ENCODE peak calls at places on chromosomes 6 and 20, in seven cellular contexts. One of them, this sample, is unnamed.

GRCh38 chr20:36666181-36666740 is 20.3 kb upstream of the SLA2 start:
- DNase-seq in astrocyte of the cerebellum: no peak
- DNase-seq in nephron progenitor cell: no peak
- DNase-seq in neural crest cell: no peak
- DNase-seq in B cell: no peak
- DNase-seq in LNCaP clone FGC: no peak
- DNase-seq in upper lobe of right lung: no peak
- DNase-seq in this sample: peak

GRCh38 chr6:28134015-28134414 is 7.7 kb upstream of the ZKSCAN8 start:
- DNase-seq in neural crest cell: peak
- DNase-seq in astrocyte of the cerebellum: no peak
- DNase-seq in nephron progenitor cell: no peak
- DNase-seq in LNCaP clone FGC: no peak
- DNase-seq in upper lobe of right lung: no peak
- DNase-seq in B cell: no peak
- DNase-seq in this sample: peak

GRCh38 chr20:53163486-53163885 is 191.3 kb downstream of the TSHZ2 start:
- DNase-seq in nephron progenitor cell: no peak
- DNase-seq in upper lobe of right lung: no peak
- DNase-seq in neural crest cell: no peak
- DNase-seq in B cell: no peak
- DNase-seq in LNCaP clone FGC: no peak
- DNase-seq in astrocyte of the cerebellum: peak
- DNase-seq in this sample: no peak

GRCh38 chr20:59752704-59753460 is 148.5 kb downstream of the PHACTR3 start:
- DNase-seq in B cell: no peak
- DNase-seq in nephron progenitor cell: no peak
- DNase-seq in neural crest cell: no peak
- DNase-seq in upper lobe of right lung: no peak
- DNase-seq in LNCaP clone FGC: no peak
- DNase-seq in astrocyte of the cerebellum: no peak
- DNase-seq in this sample: no peak

GRCh38 chr6:144334150-144334708 is 49.1 kb downstream of the UTRN start:
- DNase-seq in upper lobe of right lung: peak
- DNase-seq in LNCaP clone FGC: no peak
- DNase-seq in nephron progenitor cell: no peak
- DNase-seq in neural crest cell: no peak
- DNase-seq in B cell: peak
- DNase-seq in astrocyte of the cerebellum: no peak
- DNase-seq in this sample: no peak

GRCh38 chr6:22657341-22657985 is 88.1 kb downstream of the HDGFL1 start:
- DNase-seq in astrocyte of the cerebellum: peak
- DNase-seq in LNCaP clone FGC: no peak
- DNase-seq in nephron progenitor cell: no peak
- DNase-seq in upper lobe of right lung: no peak
- DNase-seq in neural crest cell: no peak
- DNase-seq in B cell: no peak
- DNase-seq in this sample: no peak

GRCh38 chr6:17714879-17715860 is 8.4 kb upstream of the NUP153 start:
- DNase-seq in nephron progenitor cell: no peak
- DNase-seq in LNCaP clone FGC: no peak
- DNase-seq in B cell: no peak
- DNase-seq in upper lobe of right lung: no peak
- DNase-seq in astrocyte of the cerebellum: peak
- DNase-seq in neural crest cell: no peak
- DNase-seq in this sample: peak

GRCh38 chr6:57248311-57248895 is 26.3 kb upstream of the RAB23 start:
- DNase-seq in astrocyte of the cerebellum: no peak
- DNase-seq in nephron progenitor cell: no peak
- DNase-seq in neural crest cell: no peak
- DNase-seq in upper lobe of right lung: no peak
- DNase-seq in B cell: no peak
- DNase-seq in LNCaP clone FGC: no peak
- DNase-seq in this sample: no peak

GRCh38 chr6:89412071-89413005 is at the start of gene RRAGD:
- DNase-seq in LNCaP clone FGC: peak
- DNase-seq in astrocyte of the cerebellum: no peak
- DNase-seq in nephron progenitor cell: peak
- DNase-seq in B cell: peak
- DNase-seq in neural crest cell: peak
- DNase-seq in upper lobe of right lung: peak
- DNase-seq in this sample: no peak

GRCh38 chr20:47809561-47809960 is 24.3 kb upstream of the SULF2 start:
- DNase-seq in nephron progenitor cell: no peak
- DNase-seq in upper lobe of right lung: no peak
- DNase-seq in LNCaP clone FGC: no peak
- DNase-seq in astrocyte of the cerebellum: no peak
- DNase-seq in neural crest cell: peak
- DNase-seq in B cell: no peak
- DNase-seq in this sample: no peak

GRCh38 chr6:37051138-37052026 is 45.9 kb downstream of the FGD2 start:
- DNase-seq in B cell: peak
- DNase-seq in upper lobe of right lung: peak
- DNase-seq in nephron progenitor cell: peak
- DNase-seq in neural crest cell: peak
- DNase-seq in astrocyte of the cerebellum: peak
- DNase-seq in LNCaP clone FGC: peak
- DNase-seq in this sample: peak

GRCh38 chr6:46648869-46649488 is 3.6 kb downstream of the CYP39A1 start:
- DNase-seq in B cell: no peak
- DNase-seq in upper lobe of right lung: no peak
- DNase-seq in neural crest cell: no peak
- DNase-seq in astrocyte of the cerebellum: no peak
- DNase-seq in LNCaP clone FGC: peak
- DNase-seq in nephron progenitor cell: no peak
- DNase-seq in this sample: peak

GRCh38 chr6:132147530-132148011 is 196.4 kb upstream of the CCN2 start:
- DNase-seq in nephron progenitor cell: no peak
- DNase-seq in upper lobe of right lung: no peak
- DNase-seq in neural crest cell: no peak
- DNase-seq in B cell: no peak
- DNase-seq in astrocyte of the cerebellum: peak
- DNase-seq in LNCaP clone FGC: no peak
- DNase-seq in this sample: peak

DNA sequence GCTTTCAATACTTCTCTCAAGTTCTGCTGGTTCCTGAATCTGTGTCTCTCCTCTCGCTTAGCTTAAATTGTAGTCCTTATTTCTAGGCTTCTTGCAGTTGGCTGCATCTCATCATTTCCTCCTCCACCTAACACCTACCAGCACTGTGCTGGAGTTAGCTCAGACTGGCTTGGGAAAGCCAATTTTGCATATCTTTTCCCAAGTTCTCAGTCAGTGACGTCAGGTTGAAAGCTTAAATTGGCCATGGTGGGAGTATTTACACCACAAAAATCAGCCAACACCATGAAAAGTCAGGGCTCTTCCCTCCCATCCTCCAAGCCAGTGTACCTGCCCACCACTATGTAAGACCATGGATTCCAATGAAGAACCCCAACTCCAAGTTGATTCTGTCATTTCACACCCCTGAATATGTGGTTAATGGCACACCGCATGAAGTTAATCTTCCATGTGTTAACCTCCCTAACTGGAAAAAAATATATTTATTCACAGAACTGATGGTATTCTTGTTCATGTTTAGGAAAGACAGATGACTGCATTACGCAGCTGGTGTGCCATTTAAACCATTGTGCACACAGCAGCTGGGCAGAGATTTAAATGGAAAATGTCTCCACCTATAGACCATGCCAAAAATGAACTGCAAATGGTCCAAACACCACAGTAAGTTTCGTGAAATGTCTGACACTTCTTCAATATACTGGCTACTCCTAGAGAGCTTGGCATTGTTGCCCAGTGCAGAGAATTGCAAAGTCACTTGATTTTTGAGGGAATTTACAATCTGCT is 274.1 kb upstream of the MAP3K7 start:
- DNase-seq in B cell: no peak
- DNase-seq in neural crest cell: no peak
- DNase-seq in LNCaP clone FGC: no peak
- DNase-seq in nephron progenitor cell: no peak
- DNase-seq in upper lobe of right lung: no peak
- DNase-seq in astrocyte of the cerebellum: no peak
- DNase-seq in this sample: no peak
- TF ChIP-seq CTCF in B cell: no peak
- TF ChIP-seq CTCF in neural crest cell: peak
- TF ChIP-seq CTCF in LNCaP clone FGC: peak
- TF ChIP-seq CTCF in nephron progenitor cell: peak
- TF ChIP-seq CTCF in upper lobe of right lung: no peak
- TF ChIP-seq CTCF in astrocyte of the cerebellum: no peak
- TF ChIP-seq CTCF in this sample: no peak

DNA sequence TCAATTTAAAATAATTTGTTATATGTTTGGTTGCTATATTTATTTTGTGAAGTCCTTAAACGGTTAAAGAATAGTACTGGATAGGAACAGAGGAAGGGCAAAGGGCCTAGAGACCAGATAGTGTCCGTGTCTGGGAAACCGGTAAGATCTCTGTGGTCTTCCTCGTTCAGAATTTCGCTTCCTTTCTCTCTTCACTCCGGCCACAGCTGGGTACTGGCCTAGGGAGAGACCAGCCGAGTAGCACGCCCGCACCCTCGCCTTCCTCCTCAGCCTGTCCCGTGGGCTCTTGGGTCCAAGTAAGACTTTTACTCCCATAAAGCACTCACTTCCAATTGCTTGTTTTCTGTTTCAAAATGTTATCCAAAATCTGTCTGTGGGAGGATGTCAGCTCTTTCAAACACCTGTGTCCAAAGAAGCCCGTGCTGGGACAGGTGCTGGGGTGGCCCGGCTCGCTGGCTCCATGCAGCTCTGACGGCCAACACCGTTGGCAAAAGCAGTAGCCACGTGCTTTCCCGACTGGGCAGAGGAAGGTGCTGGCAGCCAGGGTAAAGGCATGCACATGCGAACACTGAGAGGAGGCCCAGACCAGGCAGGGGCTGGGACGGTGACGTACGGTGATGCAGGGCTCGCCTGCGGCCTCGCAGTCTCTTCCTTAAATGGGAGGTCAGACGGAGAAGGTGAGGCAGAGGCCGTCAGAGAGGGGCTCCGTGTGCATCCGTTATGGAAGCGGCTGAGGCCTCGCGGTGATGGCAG is 112.2 kb downstream of the IRF4 start:
- DNase-seq in B cell: no peak
- DNase-seq in nephron progenitor cell: no peak
- DNase-seq in LNCaP clone FGC: no peak
- DNase-seq in astrocyte of the cerebellum: no peak
- DNase-seq in upper lobe of right lung: no peak
- DNase-seq in neural crest cell: no peak
- DNase-seq in this sample: no peak
- TF ChIP-seq CTCF in B cell: no peak
- TF ChIP-seq CTCF in nephron progenitor cell: no peak
- TF ChIP-seq CTCF in LNCaP clone FGC: no peak
- TF ChIP-seq CTCF in astrocyte of the cerebellum: no peak
- TF ChIP-seq CTCF in upper lobe of right lung: no peak
- TF ChIP-seq CTCF in neural crest cell: no peak
- TF ChIP-seq CTCF in this sample: no peak

DNA sequence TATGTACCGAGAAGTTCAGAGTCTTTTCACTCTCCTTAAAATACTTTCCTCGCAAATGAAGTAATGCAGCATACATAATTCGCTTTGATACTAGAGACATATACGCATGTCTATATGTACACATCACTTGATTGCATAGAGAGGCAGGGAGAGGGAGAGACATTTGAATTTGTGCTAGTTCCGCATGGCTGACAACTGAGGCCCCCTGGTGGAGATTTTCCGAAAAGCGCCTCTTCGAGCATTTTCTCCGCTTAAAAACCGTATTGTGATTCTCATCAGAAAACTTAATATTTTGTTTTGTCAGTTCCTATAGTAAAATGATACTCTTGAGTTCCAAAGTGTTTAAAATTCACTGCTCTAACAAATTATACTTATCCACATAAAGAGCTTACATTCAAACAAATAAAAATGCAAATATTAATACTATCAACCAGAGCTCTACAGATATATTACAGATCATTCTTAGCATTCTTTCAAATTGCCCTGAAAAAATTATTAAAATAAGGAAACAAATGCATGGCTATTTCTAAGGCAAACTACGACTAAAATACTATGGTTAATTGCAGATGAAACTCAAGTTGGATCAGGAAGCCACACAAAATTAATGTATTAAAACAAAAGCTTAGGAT is 636 bp downstream of the MYLK4 start:
- DNase-seq in LNCaP clone FGC: no peak
- DNase-seq in astrocyte of the cerebellum: no peak
- DNase-seq in neural crest cell: peak
- DNase-seq in upper lobe of right lung: no peak
- DNase-seq in B cell: peak
- DNase-seq in nephron progenitor cell: peak
- DNase-seq in this sample: peak
- TF ChIP-seq CTCF in LNCaP clone FGC: peak
- TF ChIP-seq CTCF in astrocyte of the cerebellum: peak
- TF ChIP-seq CTCF in neural crest cell: peak
- TF ChIP-seq CTCF in upper lobe of right lung: peak
- TF ChIP-seq CTCF in B cell: peak
- TF ChIP-seq CTCF in nephron progenitor cell: peak
- TF ChIP-seq CTCF in this sample: peak

GRCh38 chr6:33586108-33586640 is 6.1 kb upstream of the BAK1 start:
- DNase-seq in nephron progenitor cell: no peak
- DNase-seq in neural crest cell: no peak
- DNase-seq in LNCaP clone FGC: no peak
- DNase-seq in B cell: no peak
- DNase-seq in astrocyte of the cerebellum: no peak
- DNase-seq in upper lobe of right lung: no peak
- DNase-seq in this sample: no peak

GRCh38 chr6:33581186-33581585 is 1.1 kb upstream of the BAK1 start:
- DNase-seq in B cell: no peak
- DNase-seq in neural crest cell: no peak
- DNase-seq in nephron progenitor cell: no peak
- DNase-seq in upper lobe of right lung: no peak
- DNase-seq in astrocyte of the cerebellum: no peak
- DNase-seq in LNCaP clone FGC: no peak
- DNase-seq in this sample: no peak

GRCh38 chr6:33585403-33586107 is 5.5 kb upstream of the BAK1 start:
- DNase-seq in upper lobe of right lung: peak
- DNase-seq in B cell: peak
- DNase-seq in nephron progenitor cell: peak
- DNase-seq in astrocyte of the cerebellum: peak
- DNase-seq in neural crest cell: peak
- DNase-seq in LNCaP clone FGC: no peak
- DNase-seq in this sample: peak

GRCh38 chr6:33584700-33585402 is 4.8 kb upstream of the BAK1 start:
- DNase-seq in LNCaP clone FGC: no peak
- DNase-seq in astrocyte of the cerebellum: no peak
- DNase-seq in neural crest cell: no peak
- DNase-seq in nephron progenitor cell: no peak
- DNase-seq in upper lobe of right lung: no peak
- DNase-seq in B cell: no peak
- DNase-seq in this sample: no peak

DNA sequence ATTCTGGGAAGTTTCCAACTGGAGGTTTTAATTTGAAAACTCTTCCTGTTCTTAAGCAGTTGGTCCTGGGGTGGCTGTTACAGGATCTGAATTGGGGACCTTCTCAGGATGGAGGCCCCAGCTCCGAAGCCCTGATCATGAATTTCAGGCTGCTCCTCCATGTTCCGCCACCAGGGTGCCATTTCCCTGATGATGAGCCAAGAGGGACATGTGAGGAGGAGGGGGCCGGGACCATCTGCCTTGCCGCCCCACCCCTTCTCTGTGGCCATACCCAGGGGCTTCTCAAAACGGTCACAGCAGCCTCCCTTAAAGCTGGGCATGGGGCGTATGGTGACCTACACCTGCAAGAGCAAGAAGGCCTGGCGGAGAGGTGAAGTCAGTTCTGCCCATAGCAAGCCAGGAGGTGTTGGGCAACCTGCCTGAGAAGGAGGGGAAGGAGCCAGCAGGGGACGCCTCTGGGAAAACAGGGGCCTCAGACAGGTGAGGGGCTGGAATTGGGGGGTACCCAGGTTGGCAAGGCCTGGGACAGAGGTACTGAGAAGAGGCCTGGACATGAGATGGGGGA is 3.6 kb upstream of the BAK1 start:
- DNase-seq in LNCaP clone FGC: no peak
- DNase-seq in astrocyte of the cerebellum: no peak
- DNase-seq in B cell: no peak
- DNase-seq in neural crest cell: peak
- DNase-seq in upper lobe of right lung: no peak
- DNase-seq in nephron progenitor cell: peak
- DNase-seq in this sample: no peak
- TF ChIP-seq CTCF in LNCaP clone FGC: peak
- TF ChIP-seq CTCF in astrocyte of the cerebellum: peak
- TF ChIP-seq CTCF in B cell: no peak
- TF ChIP-seq CTCF in neural crest cell: peak
- TF ChIP-seq CTCF in upper lobe of right lung: no peak
- TF ChIP-seq CTCF in nephron progenitor cell: peak
- TF ChIP-seq CTCF in this sample: peak